ENCODE peak calls at places on chromosome 5, in eight cellular contexts. I, N, W, P, S, Y, B and E are unnamed samples.

GRCh38 chr5:169567079-169567478 is 16.5 kb upstream of the SPDL1 start:
- DNase-seq in I (no peak), P (peak), S (no peak), B (peak), N (no peak), W (no peak), Y (no peak), E (no peak)

GRCh38 chr5:96338624-96339023 is 94.4 kb downstream of the PCSK1 start:
- DNase-seq in B (no peak), I (no peak), W (no peak), S (peak), Y (no peak), P (peak), N (peak), E (no peak)

GRCh38 chr5:176614805-176615478 is 5.0 kb upstream of the GPRIN1 start:
- DNase-seq in N (no peak), Y (no peak), P (peak), B (peak), I (no peak), W (no peak), S (no peak), E (no peak)

GRCh38 chr5:81326554-81326953 is 25.2 kb downstream of the ZCCHC9 start:
- DNase-seq in W (no peak), Y (no peak), B (no peak), N (no peak), P (no peak), I (no peak), S (no peak), E (no peak)

GRCh38 chr5:136028782-136029742 is at the start of gene TGFBI:
- DNase-seq in P (peak), I (no peak), W (no peak), Y (no peak), B (peak), N (peak), S (peak), E (no peak)

GRCh38 chr5:136655429-136655828 is 290.1 kb upstream of the TRPC7 start:
- DNase-seq in W (no peak), P (no peak), Y (no peak), B (no peak), I (peak), S (no peak), N (no peak), E (peak)

GRCh38 chr5:56685503-56686217 is 129.7 kb upstream of the MAP3K1 start:
- DNase-seq in N (no peak), I (no peak), W (no peak), Y (no peak), P (no peak), B (no peak), S (no peak), E (no peak)

GRCh38 chr5:150960791-150961396 is 56.1 kb upstream of the ZNF300 start:
- DNase-seq in I (no peak), B (no peak), N (no peak), Y (no peak), W (no peak), S (no peak), P (no peak), E (no peak)